ENCODE peak calls at places on chromosome 17, in ten cellular contexts. E is GM10248; L is memory B cell; I is hypothalamus; N is NCI-H1417 treated with DMSO at 0.1 percent for 48 hours; G is stimulated activated CD4-positive, alpha-beta T cell treated with anti-CD3 and anti-CD28 coated beads, Interleukin-12 subunit alpha, Interleukin-12 subunit beta, amount 100 ng/mL, for 48 hours; H is activated T-helper 1 cell treated with Interleukin-2 at 50 U/mL for 16 hours; P is AG10803; S is NCI-H524; C is cardiac fibroblast. K is an unnamed sample.
A peak's percentile ranks its signal among the peaks of the same experiment; 100 is the strongest.

GRCh38 chr17:35537569-35538209 is at the start of gene SLFN12L:
- DNase-seq in I (no peak), L (no peak), G (no peak), H (no peak), N (no peak), P (no peak), S (no peak), C (peak; percentile 10), E (peak; percentile 40), K (no peak)

GRCh38 chr17:35312790-35313711 is 60.4 kb downstream of the SLFN11 start:
- DNase-seq in S (no peak), P (peak; percentile 79), C (peak; percentile 84), E (peak; percentile 70), G (peak; percentile 34), N (peak; percentile 39), I (no peak), L (peak; percentile 69), H (peak; percentile 68), K (peak; percentile 86)

GRCh38 chr17:1050996-1051925 is 54.3 kb downstream of the TIMM22 start:
- DNase-seq in L (no peak), S (peak; percentile 17), I (no peak), G (no peak), N (no peak), E (no peak), C (no peak), H (no peak), P (no peak), K (no peak)

GRCh38 chr17:78748730-78749317 is 33.2 kb downstream of the CYTH1 start:
- DNase-seq in C (peak; percentile 70), S (no peak), G (peak; percentile 63), I (no peak), H (peak; percentile 69), E (no peak), P (peak; percentile 77), N (no peak), L (peak; percentile 66), K (peak; percentile 45)

GRCh38 chr17:11324846-11325420 is 83.9 kb downstream of the SHISA6 start:
- DNase-seq in N (no peak), E (no peak), I (no peak), G (no peak), P (no peak), C (no peak), H (no peak), L (no peak), S (no peak), K (no peak)

GRCh38 chr17:2259769-2260536 is 43.6 kb downstream of the SMG6 start:
- DNase-seq in I (no peak), L (no peak), G (peak; percentile 72), N (no peak), H (peak; percentile 23), E (peak; percentile 73), P (peak; percentile 91), C (peak; percentile 38), S (no peak), K (peak; percentile 26)

GRCh38 chr17:70202840-70203239 is 33.5 kb downstream of the KCNJ2 start:
- DNase-seq in S (no peak), E (no peak), L (no peak), I (no peak), N (no peak), C (no peak), G (no peak), H (no peak), P (no peak), K (no peak)

GRCh38 chr17:11636771-11637170 is 38.5 kb downstream of the DNAH9 start:
- DNase-seq in P (no peak), L (no peak), I (no peak), E (no peak), H (no peak), C (no peak), N (no peak), G (no peak), S (no peak), K (no peak)

GRCh38 chr17:69492410-69493071 is 78.0 kb downstream of the MAP2K6 start:
- DNase-seq in P (peak; percentile 94), H (no peak), E (no peak), I (no peak), C (peak; percentile 61), G (no peak), L (no peak), S (peak; percentile 11), N (no peak), K (peak; percentile 32)

GRCh38 chr17:42428141-42428944 is 5.3 kb upstream of the CAVIN1 start:
- DNase-seq in G (no peak), P (peak; percentile 99), H (no peak), S (peak; percentile 25), N (no peak), C (peak; percentile 99), I (no peak), L (peak; percentile 56), E (peak; percentile 41), K (peak; percentile 95)

GRCh38 chr17:12644623-12645022 is 21.1 kb upstream of the MYOCD start:
- DNase-seq in N (no peak), P (no peak), G (no peak), L (no peak), E (no peak), S (no peak), H (no peak), I (no peak), C (no peak), K (no peak)

GRCh38 chr17:41048441-41048840 is 1.3 kb upstream of the KRTAP2-1 start:
- DNase-seq in N (no peak), I (no peak), C (peak; percentile 57), H (no peak), L (no peak), G (no peak), E (no peak), P (peak; percentile 80), S (no peak), K (no peak)

GRCh38 chr17:63278731-63279442 is 167.2 kb downstream of the CYB561 start:
- DNase-seq in P (no peak), G (no peak), E (no peak), C (peak; percentile 26), H (no peak), L (no peak), I (no peak), S (peak; percentile 33), N (no peak), K (no peak)

GRCh38 chr17:297758-298157 is 54.8 kb downstream of the RPH3AL start:
- DNase-seq in P (no peak), N (no peak), L (no peak), S (no peak), G (no peak), E (no peak), I (no peak), C (no peak), H (no peak), K (no peak)

GRCh38 chr17:83170571-83171260 is 91.3 kb downstream of the METRNL start:
- DNase-seq in N (no peak), E (no peak), I (no peak), G (no peak), C (no peak), L (no peak), P (no peak), S (no peak), H (no peak), K (no peak)

GRCh38 chr17:3687949-3688614 is 7.9 kb downstream of the P2RX5 start:
- DNase-seq in P (no peak), N (no peak), I (no peak), H (no peak), S (no peak), G (no peak), C (no peak), E (no peak), L (no peak), K (no peak)

GRCh38 chr17:40070644-40070894 is 7.8 kb downstream of the THRA start:
- DNase-seq in C (no peak), H (no peak), E (no peak), G (no peak), I (no peak), N (no peak), S (no peak), L (no peak), P (no peak), K (no peak)

GRCh38 chr17:62109378-62109902 is 44.4 kb upstream of the MED13 start:
- DNase-seq in P (peak; percentile 75), I (no peak), C (peak; percentile 76), H (peak; percentile 2), E (peak; percentile 84), S (peak; percentile 78), L (peak; percentile 65), G (peak; percentile 47), N (no peak), K (peak; percentile 58)

GRCh38 chr17:260944-261343 is 79.5 kb upstream of the DOC2B start:
- DNase-seq in G (no peak), H (no peak), S (no peak), C (no peak), N (no peak), P (no peak), I (no peak), L (no peak), E (no peak), K (no peak)

GRCh38 chr17:48153711-48154642 is 46.4 kb downstream of the SNX11 start:
- DNase-seq in C (peak; percentile 59), G (no peak), S (peak; percentile 42), E (peak; percentile 32), P (peak; percentile 53), L (no peak), N (peak; percentile 59), H (no peak), I (no peak), K (peak; percentile 63)

GRCh38 chr17:79944251-79944812 is 91.3 kb downstream of the TBC1D16 start:
- DNase-seq in S (no peak), E (no peak), H (no peak), L (no peak), I (no peak), N (no peak), P (no peak), C (no peak), G (no peak), K (no peak)

GRCh38 chr17:28861393-28862203 is 6.8 kb downstream of the ERAL1 start:
- DNase-seq in S (no peak), G (no peak), E (no peak), H (no peak), L (no peak), P (no peak), I (no peak), N (no peak), C (no peak), K (no peak)

GRCh38 chr17:721540-721937 is 6.9 kb upstream of the VPS53 start:
- DNase-seq in C (no peak), P (no peak), L (no peak), N (no peak), I (no peak), E (no peak), H (no peak), G (no peak), S (no peak), K (no peak)

GRCh38 chr17:81851423-81851822 is 8.9 kb downstream of the P4HB start:
- DNase-seq in N (no peak), G (no peak), P (no peak), L (no peak), E (no peak), S (no peak), I (no peak), H (no peak), C (no peak), K (no peak)

GRCh38 chr17:17496189-17497064 is at the start of gene RASD1:
- DNase-seq in P (peak; percentile 87), E (peak; percentile 95), L (peak; percentile 75), H (peak; percentile 72), G (peak; percentile 79), N (no peak), C (peak; percentile 90), S (peak; percentile 74), I (no peak), K (peak; percentile 84)

GRCh38 chr17:17603895-17604225 is 12.4 kb upstream of the PEMT start:
- DNase-seq in S (no peak), G (no peak), L (no peak), C (no peak), E (no peak), I (no peak), H (no peak), P (no peak), N (no peak), K (no peak)

GRCh38 chr17:73757324-73757942 is 113.2 kb upstream of the SDK2 start:
- DNase-seq in E (no peak), I (no peak), S (peak; percentile 99), H (no peak), C (no peak), L (no peak), P (no peak), N (peak; percentile 94), G (no peak), K (no peak)

GRCh38 chr17:333626-334396 is 18.8 kb downstream of the RPH3AL start:
- DNase-seq in H (no peak), P (no peak), C (peak; percentile 27), G (no peak), I (no peak), L (no peak), E (no peak), S (no peak), N (no peak), K (no peak)